ENCODE peak calls at places on chromosomes 2 and 18, in five cellular contexts. One of them, this sample, is unnamed.

GRCh38 chr2:54599326-54599710 is 124.1 kb upstream of the EML6 start:
- DNase-seq in GM12878: no peak
- DNase-seq in lower lobe of right lung: no peak
- DNase-seq in psoas muscle: no peak
- DNase-seq in heart right ventricle: no peak
- DNase-seq in this sample: no peak

GRCh38 chr2:3243804-3244203 is 133.8 kb downstream of the EIPR1 start:
- DNase-seq in lower lobe of right lung: no peak
- DNase-seq in psoas muscle: no peak
- DNase-seq in heart right ventricle: no peak
- DNase-seq in GM12878: no peak
- DNase-seq in this sample: no peak

GRCh38 chr2:172281648-172282576 is 145.5 kb upstream of the ITGA6 start:
- DNase-seq in GM12878: no peak
- DNase-seq in psoas muscle: no peak
- DNase-seq in lower lobe of right lung: no peak
- DNase-seq in heart right ventricle: no peak
- DNase-seq in this sample: no peak

GRCh38 chr2:3111267-3111666 is 266.4 kb downstream of the EIPR1 start:
- DNase-seq in heart right ventricle: no peak
- DNase-seq in GM12878: no peak
- DNase-seq in lower lobe of right lung: no peak
- DNase-seq in psoas muscle: no peak
- DNase-seq in this sample: no peak

GRCh38 chr2:172736419-172737174 is 952 bp downstream of the RAPGEF4 start:
- DNase-seq in psoas muscle: no peak
- DNase-seq in heart right ventricle: no peak
- DNase-seq in lower lobe of right lung: no peak
- DNase-seq in GM12878: no peak
- DNase-seq in this sample: no peak

GRCh38 chr2:188974184-188974583 is at the start of gene COL3A1:
- DNase-seq in heart right ventricle: peak; percentile 32
- DNase-seq in lower lobe of right lung: no peak
- DNase-seq in psoas muscle: peak; percentile 50
- DNase-seq in GM12878: no peak
- DNase-seq in this sample: peak; percentile 96

GRCh38 chr2:27320958-27321543 is 1.8 kb downstream of the MPV17 start:
- DNase-seq in lower lobe of right lung: peak; percentile 61
- DNase-seq in psoas muscle: peak; percentile 96
- DNase-seq in heart right ventricle: peak; percentile 63
- DNase-seq in GM12878: no peak
- DNase-seq in this sample: peak; percentile 99

GRCh38 chr2:68447118-68447517 is 20.0 kb downstream of the FBXO48 start:
- DNase-seq in GM12878: no peak
- DNase-seq in psoas muscle: no peak
- DNase-seq in heart right ventricle: no peak
- DNase-seq in lower lobe of right lung: no peak
- DNase-seq in this sample: no peak

GRCh38 chr2:187989925-187990623 is 301.6 kb upstream of the GULP1 start:
- DNase-seq in psoas muscle: no peak
- DNase-seq in lower lobe of right lung: no peak
- DNase-seq in GM12878: no peak
- DNase-seq in heart right ventricle: no peak
- DNase-seq in this sample: no peak

GRCh38 chr2:153872311-153873061 is 764 bp downstream of the GALNT13 start:
- DNase-seq in lower lobe of right lung: peak; percentile 28
- DNase-seq in heart right ventricle: no peak
- DNase-seq in psoas muscle: no peak
- DNase-seq in GM12878: no peak
- DNase-seq in this sample: no peak

GRCh38 chr2:9199716-9200633 is 6.6 kb upstream of the ASAP2 start:
- DNase-seq in heart right ventricle: no peak
- DNase-seq in GM12878: no peak
- DNase-seq in psoas muscle: no peak
- DNase-seq in lower lobe of right lung: no peak
- DNase-seq in this sample: peak; percentile 84

GRCh38 chr2:205931388-205931787 is 154.6 kb downstream of the INO80D start:
- DNase-seq in heart right ventricle: no peak
- DNase-seq in GM12878: no peak
- DNase-seq in psoas muscle: no peak
- DNase-seq in lower lobe of right lung: no peak
- DNase-seq in this sample: no peak

GRCh38 chr2:189580267-189580661 is 322 bp downstream of the SLC40A1 start:
- DNase-seq in psoas muscle: peak; percentile 56
- DNase-seq in lower lobe of right lung: peak; percentile 52
- DNase-seq in heart right ventricle: peak; percentile 41
- DNase-seq in GM12878: no peak
- DNase-seq in this sample: no peak

GRCh38 chr2:230634146-230634545 is 78.5 kb upstream of the CAB39 start:
- DNase-seq in psoas muscle: no peak
- DNase-seq in heart right ventricle: no peak
- DNase-seq in lower lobe of right lung: no peak
- DNase-seq in GM12878: no peak
- DNase-seq in this sample: no peak

GRCh38 chr2:74021407-74021755 is 36.7 kb downstream of the TET3 start:
- DNase-seq in lower lobe of right lung: no peak
- DNase-seq in heart right ventricle: no peak
- DNase-seq in psoas muscle: no peak
- DNase-seq in GM12878: no peak
- DNase-seq in this sample: no peak

GRCh38 chr2:80068068-80068467 is 236.5 kb downstream of the LRRTM1 start:
- DNase-seq in lower lobe of right lung: peak; percentile 34
- DNase-seq in heart right ventricle: no peak
- DNase-seq in GM12878: no peak
- DNase-seq in psoas muscle: no peak
- DNase-seq in this sample: no peak

GRCh38 chr18:44802508-44802907 is 121.8 kb downstream of the SETBP1 start:
- DNase-seq in psoas muscle: no peak
- DNase-seq in heart right ventricle: no peak
- DNase-seq in lower lobe of right lung: no peak
- DNase-seq in GM12878: no peak
- DNase-seq in this sample: peak; percentile 42

GRCh38 chr2:48356701-48357322 is 173.1 kb upstream of the STON1 start:
- DNase-seq in GM12878: no peak
- DNase-seq in psoas muscle: no peak
- DNase-seq in heart right ventricle: no peak
- DNase-seq in lower lobe of right lung: no peak
- DNase-seq in this sample: peak; percentile 84

GRCh38 chr18:69944434-69944833 is 3.2 kb downstream of the CD226 start:
- DNase-seq in heart right ventricle: no peak
- DNase-seq in lower lobe of right lung: no peak
- DNase-seq in psoas muscle: no peak
- DNase-seq in GM12878: no peak
- DNase-seq in this sample: no peak

GRCh38 chr18:49652841-49653240 is 91.0 kb downstream of the LIPG start:
- DNase-seq in heart right ventricle: no peak
- DNase-seq in lower lobe of right lung: no peak
- DNase-seq in GM12878: no peak
- DNase-seq in psoas muscle: no peak
- DNase-seq in this sample: peak; percentile 36

GRCh38 chr2:71455011-71455740 is 1.8 kb downstream of the DYSF start:
- DNase-seq in heart right ventricle: no peak
- DNase-seq in lower lobe of right lung: no peak
- DNase-seq in psoas muscle: no peak
- DNase-seq in GM12878: no peak
- DNase-seq in this sample: no peak

DNA sequence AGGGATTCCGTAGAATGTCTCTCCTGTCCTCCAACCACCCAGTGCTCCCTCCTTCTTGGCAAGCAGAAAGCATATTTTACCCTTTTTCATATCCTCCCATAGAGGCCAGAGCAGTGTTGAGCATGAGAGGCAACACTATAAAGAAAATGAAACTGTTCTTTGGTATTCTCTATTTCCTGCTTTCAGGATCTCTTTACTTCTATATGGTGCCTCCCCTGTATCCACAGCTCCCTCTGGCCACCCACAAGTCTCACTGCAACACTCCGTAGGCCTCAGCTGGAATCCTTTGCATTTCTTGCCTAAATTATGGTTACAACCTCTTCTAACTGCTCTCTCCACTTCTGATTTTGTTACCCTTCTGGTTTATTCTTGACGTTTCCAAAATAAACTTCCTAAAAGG is 74.9 kb upstream of the C2orf15 start:
- DNase-seq in lower lobe of right lung: no peak
- DNase-seq in psoas muscle: no peak
- DNase-seq in GM12878: peak; percentile 64
- DNase-seq in heart right ventricle: no peak
- DNase-seq in this sample: peak; percentile 70
- TF ChIP-seq CTCF in lower lobe of right lung: peak; percentile 29
- TF ChIP-seq CTCF in psoas muscle: no peak
- TF ChIP-seq CTCF in GM12878: peak; percentile 58
- TF ChIP-seq CTCF in heart right ventricle: no peak
- TF ChIP-seq CTCF in this sample: peak; percentile 75

GRCh38 chr2:40325111-40325510 is 126.8 kb downstream of the SLC8A1 start:
- DNase-seq in heart right ventricle: no peak
- DNase-seq in psoas muscle: no peak
- DNase-seq in lower lobe of right lung: no peak
- DNase-seq in GM12878: no peak
- DNase-seq in this sample: no peak
- TF ChIP-seq CTCF in heart right ventricle: no peak
- TF ChIP-seq CTCF in psoas muscle: no peak
- TF ChIP-seq CTCF in lower lobe of right lung: no peak
- TF ChIP-seq CTCF in GM12878: no peak
- TF ChIP-seq CTCF in this sample: no peak

GRCh38 chr18:79529991-79530390 is 134.3 kb downstream of the NFATC1 start:
- DNase-seq in GM12878: no peak
- DNase-seq in psoas muscle: peak; percentile 41
- DNase-seq in heart right ventricle: no peak
- DNase-seq in lower lobe of right lung: peak; percentile 38
- DNase-seq in this sample: no peak
- TF ChIP-seq CTCF in GM12878: no peak
- TF ChIP-seq CTCF in psoas muscle: no peak
- TF ChIP-seq CTCF in heart right ventricle: no peak
- TF ChIP-seq CTCF in lower lobe of right lung: no peak
- TF ChIP-seq CTCF in this sample: no peak

DNA sequence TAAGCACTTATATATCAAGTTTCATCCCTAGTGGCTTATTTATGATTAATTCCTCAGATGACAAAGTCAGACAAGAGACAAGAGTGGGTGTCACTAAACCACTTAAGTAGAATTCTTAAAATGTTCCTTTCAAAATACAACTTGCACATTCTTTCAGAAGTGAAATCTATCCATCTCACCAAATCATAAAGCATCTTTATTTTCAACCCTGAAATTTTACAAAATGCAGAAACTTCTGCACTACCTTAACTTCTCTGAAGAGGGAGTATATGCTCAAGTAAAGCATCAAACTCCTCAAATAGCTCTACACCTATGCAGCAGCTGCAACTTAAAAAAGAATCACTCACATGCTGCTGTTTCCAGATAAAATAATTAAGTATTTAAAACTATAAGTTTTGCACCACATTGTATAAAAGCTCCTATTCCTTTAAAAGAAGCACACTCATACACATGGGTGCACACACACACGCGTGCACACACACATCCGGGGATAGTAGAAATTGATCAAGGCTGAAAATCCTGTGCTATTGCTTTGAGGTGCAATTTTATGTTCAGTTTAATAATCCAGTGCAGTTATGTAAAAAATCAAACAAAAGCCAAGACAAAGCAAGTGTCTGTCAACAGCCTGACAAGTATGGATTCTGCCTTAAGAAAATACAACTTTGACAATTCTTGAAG is 244.5 kb downstream of the TCF4 start:
- DNase-seq in GM12878: no peak
- DNase-seq in heart right ventricle: no peak
- DNase-seq in psoas muscle: no peak
- DNase-seq in lower lobe of right lung: no peak
- DNase-seq in this sample: peak; percentile 64
- TF ChIP-seq CTCF in GM12878: peak; percentile 65
- TF ChIP-seq CTCF in heart right ventricle: peak; percentile 63
- TF ChIP-seq CTCF in psoas muscle: peak; percentile 65
- TF ChIP-seq CTCF in lower lobe of right lung: peak; percentile 52
- TF ChIP-seq CTCF in this sample: peak; percentile 55

GRCh38 chr2:241001413-241002274 is 3.2 kb downstream of the SNED1 start:
- DNase-seq in GM12878: no peak
- DNase-seq in lower lobe of right lung: no peak
- DNase-seq in psoas muscle: peak; percentile 46
- DNase-seq in heart right ventricle: no peak
- DNase-seq in this sample: no peak
- TF ChIP-seq CTCF in GM12878: no peak
- TF ChIP-seq CTCF in lower lobe of right lung: no peak
- TF ChIP-seq CTCF in psoas muscle: no peak
- TF ChIP-seq CTCF in heart right ventricle: no peak
- TF ChIP-seq CTCF in this sample: no peak

GRCh38 chr2:169136885-169137534 is 67.6 kb downstream of the DHRS9 start:
- DNase-seq in psoas muscle: no peak
- DNase-seq in lower lobe of right lung: no peak
- DNase-seq in GM12878: no peak
- DNase-seq in heart right ventricle: peak; percentile 61
- DNase-seq in this sample: peak; percentile 68
- TF ChIP-seq CTCF in psoas muscle: no peak
- TF ChIP-seq CTCF in lower lobe of right lung: no peak
- TF ChIP-seq CTCF in GM12878: no peak
- TF ChIP-seq CTCF in heart right ventricle: no peak
- TF ChIP-seq CTCF in this sample: no peak

DNA sequence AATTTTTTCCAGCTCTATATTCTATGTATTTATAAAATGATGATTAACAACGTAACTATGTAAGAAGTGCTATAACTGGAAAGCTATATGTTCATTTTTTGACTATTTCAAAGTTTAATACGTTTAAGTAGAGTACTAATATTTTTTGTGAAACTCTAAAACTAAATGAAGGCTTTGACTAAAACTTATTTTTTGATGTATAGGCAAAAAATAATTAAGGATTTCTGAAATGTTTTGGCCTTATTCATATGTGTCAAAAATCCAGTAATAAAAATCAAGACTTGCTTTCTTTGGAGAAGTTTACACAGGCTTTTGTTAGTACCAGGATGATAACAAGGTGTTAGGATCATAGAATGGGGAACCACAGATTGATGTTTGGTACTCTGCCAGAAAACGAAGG is 58.2 kb upstream of the ZEB2 start:
- DNase-seq in psoas muscle: no peak
- DNase-seq in GM12878: no peak
- DNase-seq in lower lobe of right lung: no peak
- DNase-seq in heart right ventricle: no peak
- DNase-seq in this sample: no peak
- TF ChIP-seq CTCF in psoas muscle: no peak
- TF ChIP-seq CTCF in GM12878: no peak
- TF ChIP-seq CTCF in lower lobe of right lung: no peak
- TF ChIP-seq CTCF in heart right ventricle: no peak
- TF ChIP-seq CTCF in this sample: no peak